ENCODE peak calls at places on chromosomes 3 and 15, in four cellular contexts. M is stomach, T is uterus, D is foreskin fibroblast. X is an unnamed sample.

GRCh38 chr3:23916152-23916885 is 471 bp downstream of the NKIRAS1 start:
- DNase-seq in T (no peak), M (no peak), D (peak), X (no peak)

GRCh38 chr3:21781371-21781770 is 30.4 kb upstream of the ZNF385D start:
- DNase-seq in T (no peak), M (no peak), D (no peak), X (no peak)

GRCh38 chr3:149783576-149783975 is 8.8 kb downstream of the ANKUB1 start:
- DNase-seq in D (peak), T (no peak), M (no peak), X (peak)

GRCh38 chr3:102053375-102053989 is 204.2 kb downstream of the NFKBIZ start:
- DNase-seq in M (no peak), D (peak), T (no peak), X (peak)

GRCh38 chr3:132347095-132347494 is 29.9 kb downstream of the ACP3 start:
- DNase-seq in D (peak), T (no peak), M (peak), X (peak)

GRCh38 chr3:120162400-120162799 is 68.2 kb upstream of the GSK3B start:
- DNase-seq in T (no peak), D (peak), M (no peak), X (peak)

GRCh38 chr15:85746641-85747040 is 48.1 kb downstream of the KLHL25 start:
- DNase-seq in D (no peak), T (no peak), M (no peak), X (no peak)

GRCh38 chr15:70086636-70087035 is 11.1 kb downstream of the TLE3 start:
- DNase-seq in T (no peak), D (no peak), M (no peak), X (no peak)

GRCh38 chr15:75167588-75168076 is 34.0 kb upstream of the C15orf39 start:
- DNase-seq in T (no peak), M (no peak), D (peak), X (no peak)

GRCh38 chr3:49013738-49014660 is 4.4 kb downstream of the DALRD3 start:
- DNase-seq in T (no peak), M (peak), D (peak), X (no peak)

GRCh38 chr15:85331666-85332261 is 48.6 kb upstream of the AKAP13 start:
- DNase-seq in D (peak), T (no peak), M (no peak), X (no peak)

GRCh38 chr15:97598353-97598798 is 362.1 kb upstream of the ARRDC4 start:
- DNase-seq in D (no peak), T (no peak), M (no peak), X (no peak)

GRCh38 chr3:124982855-124983254 is 48.3 kb upstream of the MUC13 start:
- DNase-seq in D (no peak), T (no peak), M (no peak), X (no peak)

GRCh38 chr3:29203846-29204245 is 77.0 kb upstream of the RBMS3 start:
- DNase-seq in T (no peak), D (peak), M (no peak), X (no peak)

GRCh38 chr15:66883322-66883911 is 181.4 kb downstream of the SMAD6 start:
- DNase-seq in D (peak), T (peak), M (peak), X (peak)

GRCh38 chr3:50317303-50317702 is 5.2 kb downstream of the HYAL2 start:
- DNase-seq in M (peak), T (no peak), D (no peak), X (no peak)

GRCh38 chr3:149507491-149508324 is 33.2 kb downstream of the TM4SF4 start:
- DNase-seq in M (no peak), D (peak), T (no peak), X (peak)

GRCh38 chr15:84955089-84955848 is 26.4 kb upstream of the PDE8A start:
- DNase-seq in T (peak), D (peak), M (peak), X (peak)

GRCh38 chr15:85723960-85724945 is 70.5 kb downstream of the KLHL25 start:
- DNase-seq in M (no peak), D (no peak), T (no peak), X (no peak)

GRCh38 chr3:43915546-43915945 is 224.8 kb downstream of the ABHD5 start:
- DNase-seq in M (no peak), T (no peak), D (peak), X (no peak)

GRCh38 chr15:41940441-41940857 is 31.9 kb downstream of the EHD4 start:
- DNase-seq in M (no peak), T (no peak), D (peak), X (no peak)

GRCh38 chr3:107740992-107741896 is 218.5 kb downstream of the BBX start:
- DNase-seq in D (peak), T (no peak), M (no peak), X (no peak)

GRCh38 chr15:25899870-25900269 is 36.7 kb upstream of the ATP10A start:
- DNase-seq in M (no peak), T (no peak), D (peak), X (no peak)

GRCh38 chr15:77186518-77187095 is 115.7 kb upstream of the TSPAN3 start:
- DNase-seq in M (no peak), T (no peak), D (peak), X (no peak)

GRCh38 chr3:8581806-8582436 is 62.7 kb downstream of the SSUH2 start:
- DNase-seq in D (no peak), M (no peak), T (no peak), X (no peak)

GRCh38 chr3:189727191-189727590 is 96.0 kb downstream of the TP63 start:
- DNase-seq in M (no peak), D (peak), T (no peak), X (peak)

GRCh38 chr3:57006949-57007419 is 53.5 kb upstream of the SPATA12 start:
- DNase-seq in M (peak), T (peak), D (peak), X (no peak)

GRCh38 chr15:97866994-97867393 is 93.5 kb upstream of the ARRDC4 start:
- DNase-seq in T (no peak), M (no peak), D (no peak), X (no peak)

GRCh38 chr3:12302564-12302963 is 13.7 kb downstream of the PPARG start:
- DNase-seq in T (no peak), D (no peak), M (no peak), X (no peak)

GRCh38 chr3:169453256-169454059 is 210.1 kb downstream of the MECOM start:
- DNase-seq in T (no peak), D (no peak), M (no peak), X (no peak)

GRCh38 chr15:32029862-32030781 is at the start of gene CHRNA7:
- DNase-seq in T (no peak), M (peak), D (peak), X (no peak)
- TF ChIP-seq CTCF in T (no peak), M (peak), D (no peak), X (no peak)

DNA sequence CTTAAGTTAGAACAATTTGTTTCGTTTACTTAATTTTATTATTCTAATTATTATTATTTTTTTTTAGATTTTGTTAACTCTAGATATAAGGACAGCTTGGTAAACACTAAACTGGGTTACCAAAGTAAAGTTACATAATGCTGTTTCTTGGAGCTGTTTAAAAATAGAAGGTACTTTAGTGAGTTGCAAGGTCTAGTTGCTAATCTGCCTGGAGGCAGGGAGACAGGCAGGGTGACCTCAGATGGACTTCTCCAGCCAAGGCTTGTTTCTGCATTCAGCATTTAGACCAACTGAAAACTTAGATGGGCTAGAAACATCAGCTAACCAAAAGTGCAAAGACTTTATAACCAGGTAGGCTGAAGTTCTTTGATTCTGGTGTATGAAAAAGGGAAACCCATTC is 336.4 kb upstream of the GRM7 start:
- DNase-seq in D (no peak), T (no peak), M (no peak), X (no peak)
- TF ChIP-seq CTCF in D (no peak), T (no peak), M (no peak), X (no peak)

DNA sequence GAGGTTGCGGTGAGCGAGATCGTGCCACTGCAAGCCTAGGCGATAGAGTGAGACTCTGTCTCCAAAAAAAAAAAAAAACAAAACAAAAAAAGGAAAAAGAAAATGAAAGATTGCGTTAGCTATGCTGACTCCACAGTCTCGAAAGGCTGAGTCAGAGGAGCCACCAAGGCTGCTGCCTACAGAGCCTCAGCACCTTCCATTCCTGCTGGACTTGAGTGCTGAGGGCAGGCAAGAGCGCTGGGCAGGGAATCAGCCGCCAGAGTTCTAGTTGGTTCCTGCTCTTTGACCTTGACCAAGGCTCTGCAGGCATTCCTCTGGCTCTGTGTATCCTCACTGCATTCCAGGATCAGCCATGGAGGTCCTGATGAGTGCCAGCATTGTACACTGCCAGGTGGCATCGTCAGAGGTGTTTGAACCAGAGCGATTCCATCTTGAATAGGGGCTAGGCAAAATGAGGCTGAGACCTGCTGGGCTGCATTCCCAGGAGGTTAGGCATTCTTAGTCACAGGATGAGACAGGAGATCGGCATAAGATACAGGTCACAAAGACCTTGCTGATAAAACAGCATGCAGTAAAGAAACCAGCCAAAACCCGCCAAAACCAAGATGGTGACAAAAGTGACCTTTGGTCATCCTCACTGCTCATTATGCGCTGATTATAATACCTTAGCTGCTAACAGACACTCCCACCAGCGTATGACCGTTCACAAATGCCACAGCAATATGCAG is 5.9 kb downstream of the MESP2 start:
- DNase-seq in T (no peak), D (peak), M (no peak), X (peak)
- TF ChIP-seq CTCF in T (no peak), D (no peak), M (no peak), X (no peak)

GRCh38 chr3:40240921-40241320 is 68.6 kb upstream of the EIF1B start:
- DNase-seq in D (no peak), T (no peak), M (no peak), X (no peak)
- TF ChIP-seq CTCF in D (no peak), T (no peak), M (no peak), X (no peak)

GRCh38 chr15:92901053-92901761 is 1.1 kb downstream of the CHD2 start:
- DNase-seq in D (no peak), M (no peak), T (no peak), X (no peak)

GRCh38 chr15:92900712-92901052 is 558 bp downstream of the CHD2 start:
- DNase-seq in M (no peak), T (no peak), D (no peak), X (no peak)

GRCh38 chr15:92899910-92900711 is at the start of gene CHD2:
- DNase-seq in M (peak), T (peak), D (peak), X (peak)

GRCh38 chr15:92897620-92898019 is 2.5 kb upstream of the CHD2 start:
- DNase-seq in T (no peak), D (no peak), M (no peak), X (no peak)

DNA sequence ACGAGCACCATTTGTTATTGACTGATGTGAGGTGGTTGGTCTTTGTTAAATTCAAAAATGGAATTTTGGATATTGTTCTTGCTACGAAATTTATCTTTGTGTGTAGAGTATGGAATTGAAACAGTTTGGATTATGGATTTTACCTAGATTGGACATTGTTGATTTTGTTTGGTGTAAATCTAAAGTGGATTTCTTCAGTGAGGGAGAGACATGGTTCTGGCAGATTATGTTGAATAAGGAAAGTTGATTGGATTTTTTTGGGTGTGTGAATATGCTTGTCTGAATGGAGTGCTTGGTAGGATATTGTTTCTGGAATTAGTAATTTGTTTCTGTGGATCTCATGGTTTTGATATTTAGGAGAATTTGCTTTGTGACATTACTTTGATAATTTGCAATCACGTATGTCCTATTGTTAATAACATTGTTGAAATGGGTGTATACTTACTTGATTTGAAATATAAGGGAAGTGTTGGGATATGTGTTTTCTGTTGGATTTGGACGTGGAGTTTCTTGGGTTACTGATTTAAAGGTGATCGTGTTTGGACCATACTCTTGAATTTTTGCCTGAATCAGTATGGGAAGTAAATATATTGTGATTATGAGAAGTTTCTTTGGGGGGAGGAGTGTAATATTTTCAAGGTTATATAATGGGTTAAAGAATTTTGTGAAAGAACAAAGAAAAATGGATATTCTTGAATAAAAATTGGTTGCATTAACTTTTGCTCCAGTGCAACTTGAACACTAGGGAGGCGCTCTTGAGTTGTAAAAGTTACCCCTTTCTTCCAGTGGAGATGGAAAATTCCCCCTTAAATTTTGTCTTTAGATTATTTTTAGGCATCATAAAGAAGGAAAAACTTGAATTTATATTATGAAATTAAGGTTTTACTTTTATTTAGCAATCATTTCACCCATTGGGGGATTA is 875 bp upstream of the CHD2 start:
- DNase-seq in D (peak), M (no peak), T (no peak), X (no peak)
- TF ChIP-seq CTCF in D (peak), M (no peak), T (no peak), X (peak)

DNA sequence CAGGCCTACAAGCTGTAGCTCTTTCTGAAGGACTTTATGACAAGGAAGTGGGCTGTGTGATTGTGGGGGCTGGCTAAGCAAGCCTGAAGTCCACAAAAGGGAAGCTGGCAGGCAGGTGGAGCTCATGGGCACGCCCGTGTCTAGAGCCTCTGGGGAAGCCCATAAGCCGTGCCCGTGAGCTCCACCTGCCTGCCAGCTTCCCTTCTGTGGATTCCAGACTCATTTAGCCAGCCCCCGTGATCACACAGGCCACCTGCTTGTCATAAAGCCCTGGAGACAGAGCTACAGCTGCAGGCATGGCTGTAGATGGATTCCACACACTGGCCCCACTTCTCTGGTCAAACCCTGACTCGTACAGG is 15.2 kb downstream of the EFCC1 start:
- DNase-seq in T (no peak), M (peak), D (no peak), X (no peak)
- TF ChIP-seq CTCF in T (no peak), M (peak), D (no peak), X (no peak)

GRCh38 chr3:10992017-10992945 is at the start of gene SLC6A1:
- DNase-seq in D (peak), M (no peak), T (peak), X (no peak)
- TF ChIP-seq CTCF in D (no peak), M (no peak), T (no peak), X (no peak)

DNA sequence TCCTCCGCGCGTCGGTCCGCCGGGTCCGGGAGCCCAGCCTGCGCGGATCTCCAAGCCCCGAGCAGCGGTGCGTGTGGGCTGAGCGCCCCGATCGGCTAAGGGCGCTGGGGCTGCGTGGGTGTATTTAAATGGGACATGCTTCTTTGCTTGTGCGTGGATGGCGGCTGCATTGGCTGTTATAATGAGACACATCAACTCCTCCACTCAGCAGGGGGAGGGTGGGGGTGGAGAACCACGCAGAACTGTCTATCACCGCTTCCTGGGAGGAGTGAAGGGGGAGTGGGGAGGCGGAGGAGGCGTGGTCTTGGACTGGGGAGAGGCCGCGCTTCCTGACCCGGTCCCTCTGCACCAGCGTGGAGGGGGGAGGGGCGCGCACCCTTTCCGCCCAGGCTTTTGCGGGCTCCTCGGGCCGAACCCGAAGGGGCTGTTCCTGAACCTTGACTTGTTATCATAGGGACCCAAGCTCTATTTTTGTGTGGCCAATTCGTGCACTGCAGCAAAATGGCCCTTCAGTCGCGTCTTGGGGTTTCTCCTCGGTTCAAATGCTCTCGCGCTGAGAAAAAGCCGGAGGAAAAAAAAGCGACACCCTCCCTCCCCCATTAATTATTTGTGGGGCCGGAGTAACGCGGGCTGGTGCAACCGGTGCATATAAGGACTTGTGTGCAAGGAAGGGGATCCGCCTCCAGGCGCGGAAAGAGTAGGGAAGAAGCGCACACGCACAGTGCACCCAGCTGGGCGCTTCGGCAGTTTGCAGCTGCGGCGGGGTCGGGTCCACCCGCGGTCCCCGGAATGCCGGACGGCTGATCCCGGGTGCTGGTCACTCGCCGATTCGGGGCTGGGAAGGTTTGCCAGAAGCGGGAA is at the start of gene TNIK:
- DNase-seq in T (peak), D (peak), M (peak), X (peak)
- TF ChIP-seq CTCF in T (peak), D (no peak), M (no peak), X (peak)